ENCODE peak calls at places on chromosomes 13 and 19, in six cellular contexts. S, D, V, Q, G and R are unnamed samples.

GRCh38 chr13:110137677-110138008 is 169.3 kb downstream of the COL4A1 start:
- DNase-seq in V (no peak), S (no peak), D (no peak), G (no peak), Q (no peak), R (peak; percentile 80)

GRCh38 chr19:1481893-1482360 is 2.9 kb upstream of the C19orf25 start:
- DNase-seq in V (no peak), Q (no peak), S (no peak), D (no peak), G (no peak), R (no peak)

GRCh38 chr19:4744451-4745170 is 21.0 kb upstream of the DPP9 start:
- DNase-seq in Q (no peak), D (peak; percentile 89), V (no peak), G (no peak), S (no peak), R (no peak)

GRCh38 chr13:98216135-98216565 is 39.1 kb upstream of the RNF113B start:
- DNase-seq in V (no peak), G (no peak), S (no peak), D (peak; percentile 92), Q (no peak), R (no peak)

GRCh38 chr19:1057185-1057857 is 9.6 kb upstream of the ARHGAP45 start:
- DNase-seq in S (no peak), G (no peak), D (peak; percentile 42), Q (no peak), V (no peak), R (peak; percentile 63)

GRCh38 chr19:55354698-55355212 is at the start of gene COX6B2:
- DNase-seq in G (no peak), S (no peak), Q (no peak), V (no peak), D (no peak), R (no peak)

GRCh38 chr13:25860265-25860664 is 191.6 kb downstream of the SHISA2 start:
- DNase-seq in S (no peak), V (no peak), G (no peak), D (no peak), Q (no peak), R (no peak)

GRCh38 chr19:55257461-55258411 is 1.1 kb downstream of the PPP6R1 start:
- DNase-seq in S (no peak), V (no peak), Q (no peak), G (no peak), D (no peak), R (no peak)

GRCh38 chr13:29507356-29507755 is 88.1 kb downstream of the SLC7A1 start:
- DNase-seq in Q (no peak), G (no peak), S (no peak), D (no peak), V (no peak), R (no peak)

DNA sequence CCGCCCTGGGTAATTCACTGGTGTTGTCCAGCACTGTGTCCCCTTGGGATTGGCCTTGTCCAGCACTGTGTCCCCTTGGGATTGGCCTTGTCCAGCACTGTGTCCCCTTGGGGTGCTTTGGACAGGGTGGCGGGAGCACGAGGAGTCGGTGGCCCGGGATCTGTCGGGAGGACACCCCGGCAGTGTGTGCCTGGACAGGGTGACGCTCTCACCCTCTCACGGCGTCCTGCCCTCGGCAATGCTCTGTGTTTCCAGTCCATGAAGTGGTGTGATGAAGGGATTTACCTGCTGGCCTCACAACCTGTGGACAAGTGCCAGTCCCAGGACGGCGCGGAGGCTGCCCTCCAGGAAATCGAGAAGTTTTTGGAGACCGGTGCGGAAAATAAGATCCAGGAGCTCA is 29.9 kb upstream of the F7 start:
- DNase-seq in Q (no peak), S (no peak), G (no peak), V (no peak), D (no peak), R (no peak)
- TF ChIP-seq CTCF in Q (no peak), S (no peak), G (no peak), V (no peak), D (no peak), R (no peak)

GRCh38 chr13:45811891-45812583 is 39.5 kb downstream of the SIAH3 start:
- DNase-seq in G (no peak), S (no peak), Q (no peak), D (no peak), V (no peak), R (no peak)

GRCh38 chr13:45812599-45813372 is 38.8 kb downstream of the SIAH3 start:
- DNase-seq in V (no peak), S (no peak), Q (no peak), G (no peak), D (no peak), R (no peak)

GRCh38 chr13:45809810-45810394 is 41.7 kb downstream of the SIAH3 start:
- DNase-seq in Q (no peak), D (no peak), V (no peak), S (no peak), G (no peak), R (no peak)

GRCh38 chr13:45807520-45808099 is 43.9 kb downstream of the SIAH3 start:
- DNase-seq in S (no peak), D (peak; percentile 34), Q (peak; percentile 40), V (no peak), G (peak; percentile 50), R (peak; percentile 56)
- TF ChIP-seq CTCF in S (peak; percentile 16), D (peak; percentile 38), Q (no peak), V (no peak), G (peak; percentile 50), R (peak; percentile 57)

DNA sequence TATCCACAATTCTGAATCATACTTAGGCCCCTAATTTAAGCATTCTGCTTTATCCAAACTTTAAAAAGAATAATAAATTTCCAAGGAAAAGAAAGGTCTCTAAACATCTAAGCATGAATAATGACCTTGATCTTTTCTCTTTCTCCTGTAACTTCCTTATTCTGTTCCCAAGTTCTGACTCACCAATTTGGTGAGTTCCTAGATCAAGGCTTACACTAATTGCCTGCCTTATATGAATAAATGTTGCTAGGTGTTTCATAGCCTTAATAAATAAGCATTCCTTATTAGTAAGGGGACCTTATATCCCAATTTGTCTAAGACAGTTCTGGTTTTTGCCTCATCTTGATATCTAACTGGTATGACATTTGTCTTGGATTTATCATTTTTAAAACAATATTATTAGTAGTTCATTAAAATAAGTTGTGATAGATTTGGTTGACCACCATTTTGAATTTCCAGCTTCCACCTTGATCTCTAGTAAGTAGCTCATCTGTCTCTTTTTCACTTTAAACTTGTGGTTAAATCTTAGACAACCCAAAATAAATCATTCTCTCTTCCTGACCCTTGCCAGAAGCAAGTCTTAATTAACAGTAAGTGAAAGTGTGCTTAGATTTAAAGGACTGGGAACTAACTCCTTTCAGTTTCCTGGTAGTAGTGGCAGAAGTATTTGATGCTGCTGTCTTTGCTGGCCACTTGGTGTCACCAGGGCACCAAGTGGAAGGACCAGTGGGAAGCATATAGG is 121.2 kb upstream of the MLNR start:
- DNase-seq in G (no peak), Q (no peak), S (no peak), D (no peak), V (no peak), R (no peak)
- TF ChIP-seq CTCF in G (peak; percentile 67), Q (no peak), S (no peak), D (peak; percentile 28), V (no peak), R (no peak)

DNA sequence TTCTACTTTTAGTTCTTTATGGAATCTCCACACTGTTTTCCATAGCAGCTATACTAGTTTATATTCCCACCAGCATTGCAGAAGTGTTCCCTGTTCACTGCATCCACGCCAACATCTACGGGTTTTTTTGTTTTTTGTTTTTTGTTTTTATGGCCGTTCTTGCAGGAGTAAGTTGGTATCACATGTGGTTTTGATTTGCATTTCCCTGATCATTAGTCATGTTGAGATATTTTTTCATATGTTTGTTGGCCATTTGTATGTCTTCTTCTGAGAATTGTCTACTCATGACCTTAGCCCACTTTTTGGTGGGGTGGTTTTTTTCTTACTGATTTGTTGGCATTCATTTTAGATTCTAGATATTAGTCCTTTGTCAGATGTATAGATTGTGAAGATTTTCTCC is 89.7 kb downstream of the FRY start:
- DNase-seq in Q (no peak), D (peak; percentile 52), G (no peak), S (no peak), V (no peak), R (no peak)
- TF ChIP-seq CTCF in Q (no peak), D (no peak), G (no peak), S (no peak), V (no peak), R (no peak)

GRCh38 chr19:53019684-53020083 is 6.0 kb downstream of the ERVV-1 start:
- DNase-seq in V (no peak), G (peak; percentile 46), Q (peak; percentile 89), D (no peak), S (no peak), R (no peak)
- TF ChIP-seq CTCF in V (no peak), G (no peak), Q (peak; percentile 18), D (no peak), S (no peak), R (no peak)

GRCh38 chr13:22738357-22738756 is 442.4 kb upstream of the SGCG start:
- DNase-seq in V (no peak), G (no peak), Q (no peak), S (no peak), D (no peak), R (no peak)

GRCh38 chr13:22736768-22737092 is 444.0 kb upstream of the SGCG start:
- DNase-seq in S (no peak), D (no peak), Q (no peak), V (no peak), G (no peak), R (no peak)

GRCh38 chr13:22736084-22736767 is 444.6 kb upstream of the SGCG start:
- DNase-seq in G (no peak), V (no peak), D (no peak), Q (peak; percentile 17), S (no peak), R (no peak)

GRCh38 chr13:22744688-22745452 is 435.9 kb upstream of the SGCG start:
- DNase-seq in D (no peak), S (no peak), V (no peak), G (no peak), Q (no peak), R (no peak)

GRCh38 chr13:22740264-22740663 is 440.5 kb upstream of the SGCG start:
- DNase-seq in Q (peak; percentile 25), G (no peak), D (no peak), S (no peak), V (no peak), R (no peak)
- TF ChIP-seq CTCF in Q (peak; percentile 45), G (peak; percentile 32), D (no peak), S (no peak), V (no peak), R (no peak)

GRCh38 chr19:32339988-32340874 is 5.2 kb upstream of the ZNF507 start:
- DNase-seq in Q (peak; percentile 70), V (peak; percentile 62), S (peak; percentile 4), G (peak; percentile 85), D (no peak), R (peak; percentile 63)

GRCh38 chr19:32337176-32337808 is 8.1 kb upstream of the ZNF507 start:
- DNase-seq in D (no peak), G (no peak), Q (no peak), S (no peak), V (no peak), R (no peak)

GRCh38 chr19:32333227-32333626 is 12.2 kb upstream of the ZNF507 start:
- DNase-seq in S (no peak), G (no peak), D (no peak), Q (no peak), V (no peak), R (no peak)

GRCh38 chr19:32336259-32337111 is 8.9 kb upstream of the ZNF507 start:
- DNase-seq in D (peak; percentile 43), G (no peak), S (no peak), V (no peak), Q (no peak), R (no peak)
- TF ChIP-seq CTCF in D (peak; percentile 9), G (peak; percentile 12), S (no peak), V (no peak), Q (no peak), R (no peak)